ENCODE peak calls at places on chromosomes 13 and 19, in four cellular contexts. P is stimulated activated CD4-positive, alpha-beta T cell treated with anti-CD3 and anti-CD28 coated beads, Interleukin-1b, Interleukin-23, amount 100 ng/mL, for 4 hours; K is CD14-positive monocyte; O is astrocyte of the spinal cord. E is an unnamed sample.

GRCh38 chr19:50854636-50855410 is at the start of gene KLK3:
- DNase-seq in P (no peak), K (no peak), O (no peak), E (no peak)

GRCh38 chr13:78657699-78658629 is 991 bp downstream of the OBI1 start:
- DNase-seq in P (no peak), K (no peak), O (peak), E (no peak)

GRCh38 chr13:79427265-79427664 is 21.2 kb upstream of the RBM26 start:
- DNase-seq in P (no peak), K (no peak), O (no peak), E (no peak)

GRCh38 chr19:53906211-53907192 is 2.6 kb upstream of the CACNG7 start:
- DNase-seq in P (peak), K (no peak), O (no peak), E (no peak)

GRCh38 chr13:98216135-98216565 is 39.1 kb upstream of the RNF113B start:
- DNase-seq in P (no peak), K (no peak), O (peak), E (peak)

GRCh38 chr13:28110414-28110813 is 10.0 kb upstream of the FLT3 start:
- DNase-seq in P (no peak), K (no peak), O (no peak), E (no peak)

GRCh38 chr13:34701919-34702318 is 240.2 kb upstream of the NBEA start:
- DNase-seq in P (no peak), K (no peak), O (no peak), E (no peak)

GRCh38 chr13:102642475-102642874 is 45.7 kb downstream of the TPP2 start:
- DNase-seq in P (no peak), K (no peak), O (peak), E (no peak)

GRCh38 chr13:76882431-76882830 is 3.8 kb downstream of the KCTD12 start:
- DNase-seq in P (no peak), K (peak), O (peak), E (peak)

GRCh38 chr19:2511991-2512390 is 36.1 kb downstream of the GADD45B start:
- DNase-seq in P (no peak), K (no peak), O (no peak), E (no peak)

GRCh38 chr13:66974889-66975288 is 255.2 kb downstream of the PCDH9 start:
- DNase-seq in P (no peak), K (no peak), O (no peak), E (no peak)

GRCh38 chr19:16627194-16627927 is 643 bp downstream of the MED26 start:
- DNase-seq in P (no peak), K (peak), O (no peak), E (no peak)

GRCh38 chr19:40366697-40367561 is 18.4 kb downstream of the PLD3 start:
- DNase-seq in P (no peak), K (no peak), O (peak), E (no peak)

GRCh38 chr19:30178721-30179402 is 193.3 kb upstream of the ZNF536 start:
- DNase-seq in P (no peak), K (no peak), O (no peak), E (no peak)

GRCh38 chr13:72221276-72221962 is 354.4 kb upstream of the DACH1 start:
- DNase-seq in P (no peak), K (no peak), O (no peak), E (no peak)

GRCh38 chr13:99686944-99687382 is 185.7 kb downstream of the TM9SF2 start:
- DNase-seq in P (no peak), K (no peak), O (no peak), E (no peak)

GRCh38 chr19:1911098-1911497 is 5.9 kb downstream of the ADAT3 start:
- DNase-seq in P (no peak), K (no peak), O (no peak), E (no peak)

GRCh38 chr13:76848596-76848995 is 37.6 kb downstream of the KCTD12 start:
- DNase-seq in P (no peak), K (peak), O (no peak), E (no peak)

GRCh38 chr13:27672025-27672424 is 50.3 kb downstream of the POLR1D start:
- DNase-seq in P (no peak), K (no peak), O (no peak), E (no peak)

GRCh38 chr19:50418186-50419021 is at the start of gene SPIB:
- DNase-seq in P (no peak), K (no peak), O (no peak), E (no peak)

GRCh38 chr19:1234670-1235380 is 3.0 kb downstream of the CBARP start:
- DNase-seq in P (no peak), K (no peak), O (no peak), E (no peak)

GRCh38 chr19:6740589-6741348 is 1.3 kb downstream of the TRIP10 start:
- DNase-seq in P (no peak), K (no peak), O (peak), E (no peak)

GRCh38 chr13:74243637-74244526 is 109.7 kb upstream of the KLF12 start:
- DNase-seq in P (no peak), K (no peak), O (peak), E (peak)

GRCh38 chr19:49113762-49114629 is at the start of gene LIN7B:
- DNase-seq in P (peak), K (no peak), O (peak), E (no peak)

GRCh38 chr19:30133803-30134202 is 191.8 kb downstream of the URI1 start:
- DNase-seq in P (no peak), K (peak), O (no peak), E (no peak)

GRCh38 chr19:46902402-46902766 is 41.6 kb downstream of the ARHGAP35 start:
- DNase-seq in P (no peak), K (no peak), O (no peak), E (no peak)

GRCh38 chr19:16324384-16325160 is at the start of gene KLF2:
- DNase-seq in P (peak), K (peak), O (peak), E (peak)

GRCh38 chr19:38401148-38401547 is 1.7 kb upstream of the FAM98C start:
- DNase-seq in P (no peak), K (no peak), O (peak), E (no peak)

GRCh38 chr13:112014857-112015256 is 52.1 kb upstream of the SOX1 start:
- DNase-seq in P (no peak), K (no peak), O (no peak), E (no peak)

GRCh38 chr19:5091576-5092215 is 122.8 kb downstream of the KDM4B start:
- DNase-seq in P (no peak), K (no peak), O (no peak), E (peak)

GRCh38 chr13:75801388-75801787 is 165.3 kb downstream of the LMO7 start:
- DNase-seq in P (no peak), K (no peak), O (no peak), E (no peak)

GRCh38 chr19:47190167-47190727 is 40.8 kb downstream of the BBC3 start:
- DNase-seq in P (peak), K (no peak), O (peak), E (peak)

E was measured in GM04504.